ENCODE peak calls at places on chromosomes 16 and 17, in nine cellular contexts. Q is left colon, K is NCI-H1092 treated with DMSO at 0.1 percent for 48 hours, B is NCI-H2081, H is RCC 7860, X is NCI-H460, S is NCI-H2107, A is GM10248, N is tibial artery. V is an unnamed sample.
A peak's percentile ranks its signal among the peaks of the same experiment; 100 is the strongest.

GRCh38 chr17:46143827-46144236 is 49.4 kb downstream of the KANSL1 start:
- DNase-seq in A (no peak), X (no peak), B (no peak), H (no peak), S (no peak), Q (no peak), K (no peak), N (no peak), V (no peak)

GRCh38 chr17:67435122-67435521 is 58.0 kb downstream of the PITPNC1 start:
- DNase-seq in A (no peak), Q (no peak), H (no peak), B (no peak), S (no peak), K (no peak), X (no peak), N (no peak), V (no peak)

GRCh38 chr16:967077-967541 is 3.7 kb downstream of the LMF1 start:
- DNase-seq in B (no peak), S (no peak), X (no peak), N (no peak), A (no peak), K (no peak), Q (peak; percentile 49), H (no peak), V (no peak)

GRCh38 chr17:75191584-75191983 is 8.8 kb upstream of the SUMO2 start:
- DNase-seq in H (peak; percentile 61), K (no peak), N (no peak), Q (no peak), A (no peak), X (no peak), B (no peak), S (no peak), V (no peak)

GRCh38 chr17:45224671-45225050 is 3.0 kb downstream of the FMNL1 start:
- DNase-seq in S (no peak), B (no peak), Q (peak; percentile 22), N (no peak), K (no peak), H (no peak), A (no peak), X (no peak), V (peak; percentile 88)

GRCh38 chr17:76993636-76994035 is 125.4 kb downstream of the MGAT5B start:
- DNase-seq in H (no peak), N (no peak), B (no peak), A (no peak), S (no peak), K (no peak), Q (no peak), X (no peak), V (no peak)

GRCh38 chr17:79938696-79939435 is 96.8 kb downstream of the TBC1D16 start:
- DNase-seq in X (no peak), N (no peak), A (no peak), H (no peak), Q (peak; percentile 2), S (no peak), B (no peak), K (no peak), V (peak; percentile 58)

GRCh38 chr17:8153957-8154607 is 1.9 kb upstream of the PER1 start:
- DNase-seq in B (no peak), H (peak; percentile 93), A (peak; percentile 64), X (peak; percentile 97), S (peak; percentile 9), Q (peak; percentile 99), K (no peak), N (peak; percentile 99), V (peak; percentile 97)

GRCh38 chr17:47213540-47213939 is 4.4 kb downstream of the MYL4 start:
- DNase-seq in Q (no peak), H (no peak), X (no peak), N (no peak), A (no peak), S (no peak), B (no peak), K (no peak), V (no peak)

GRCh38 chr17:80671039-80671822 is 126.6 kb downstream of the RPTOR start:
- DNase-seq in S (no peak), K (no peak), Q (no peak), H (no peak), B (peak; percentile 68), N (no peak), X (no peak), A (no peak), V (no peak)

GRCh38 chr17:12519956-12520594 is 145.6 kb upstream of the MYOCD start:
- DNase-seq in B (no peak), H (no peak), K (no peak), S (no peak), N (no peak), X (no peak), Q (no peak), A (no peak), V (no peak)

GRCh38 chr17:29150191-29150590 is 30.0 kb downstream of the MYO18A start:
- DNase-seq in A (no peak), B (no peak), X (no peak), K (no peak), H (no peak), S (no peak), Q (no peak), N (no peak), V (no peak)

GRCh38 chr16:6684076-6684673 is 648.5 kb upstream of the RBFOX1 start:
- DNase-seq in H (no peak), X (peak; percentile 20), S (no peak), K (peak; percentile 27), Q (peak; percentile 24), A (no peak), B (peak; percentile 12), N (no peak), V (no peak)

GRCh38 chr17:57636985-57637667 is 108.0 kb downstream of the CCDC182 start:
- DNase-seq in Q (no peak), X (no peak), N (no peak), K (no peak), S (no peak), H (no peak), B (no peak), A (no peak), V (peak; percentile 56)

GRCh38 chr17:49549691-49550678 is 25.7 kb upstream of the NXPH3 start:
- DNase-seq in N (no peak), Q (no peak), A (peak; percentile 23), B (no peak), H (no peak), X (no peak), K (no peak), S (no peak), V (peak; percentile 68)